ENCODE peak calls at places on chromosome 16, in five cellular contexts. P is body of pancreas; J is heart right ventricle; C is astrocyte of the spinal cord; R is CD8-positive, alpha-beta T cell. K is an unnamed sample.

GRCh38 chr16:3080024-3080423 is 14.6 kb downstream of the IL32 start:
- DNase-seq in P (no peak), J (no peak), C (no peak), R (no peak), K (no peak)

GRCh38 chr16:50210266-50211038 is 55.9 kb upstream of the ADCY7 start:
- DNase-seq in P (peak), J (peak), C (peak), R (peak), K (peak)

GRCh38 chr16:51143166-51143565 is 7.9 kb downstream of the SALL1 start:
- DNase-seq in R (no peak), C (peak), J (no peak), P (no peak), K (no peak)

GRCh38 chr16:82192665-82193064 is 22.6 kb upstream of the MPHOSPH6 start:
- DNase-seq in R (no peak), C (peak), P (no peak), J (no peak), K (peak)

GRCh38 chr16:31331141-31331764 is 23.7 kb upstream of the ITGAX start:
- DNase-seq in C (no peak), P (no peak), J (no peak), R (peak), K (no peak)

GRCh38 chr16:73364413-73364812 is 316.5 kb upstream of the ZFHX3 start:
- DNase-seq in R (no peak), P (no peak), C (no peak), J (no peak), K (no peak)

GRCh38 chr16:86100205-86101134 is 201.5 kb downstream of the IRF8 start:
- DNase-seq in J (no peak), P (no peak), C (no peak), R (no peak), K (no peak)

GRCh38 chr16:27222499-27223225 is 19.3 kb downstream of the KDM8 start:
- DNase-seq in R (no peak), J (peak), C (peak), P (no peak), K (peak)

GRCh38 chr16:75092777-75093176 is 23.8 kb downstream of the LDHD start:
- DNase-seq in J (no peak), C (no peak), P (no peak), R (no peak), K (no peak)

GRCh38 chr16:12786077-12786476 is 17.6 kb downstream of the CPPED1 start:
- DNase-seq in C (no peak), P (no peak), J (no peak), R (no peak), K (no peak)

GRCh38 chr16:3012828-3013420 is at the start of gene CLDN9:
- DNase-seq in C (no peak), R (no peak), P (peak), J (no peak), K (no peak)

GRCh38 chr16:76345093-76345735 is 68.0 kb downstream of the CNTNAP4 start:
- DNase-seq in C (peak), R (no peak), P (no peak), J (no peak), K (no peak)

GRCh38 chr16:24007934-24008333 is 172.2 kb downstream of the PRKCB start:
- DNase-seq in C (no peak), J (no peak), P (no peak), R (no peak), K (no peak)
- TF ChIP-seq CTCF in C (no peak), J (no peak), P (no peak), R (no peak), K (no peak)

GRCh38 chr16:4936991-4937781 is at the start of gene PPL:
- DNase-seq in P (peak), J (peak), C (no peak), R (no peak), K (no peak)

GRCh38 chr16:4934591-4934990 is 2.4 kb downstream of the PPL start:
- DNase-seq in C (no peak), J (no peak), R (no peak), P (no peak), K (no peak)

GRCh38 chr16:4937782-4938682 is 1.1 kb upstream of the PPL start:
- DNase-seq in R (no peak), J (no peak), P (no peak), C (no peak), K (no peak)

GRCh38 chr16:4935231-4935855 is 1.6 kb downstream of the PPL start:
- DNase-seq in C (no peak), J (peak), R (no peak), P (peak), K (peak)

DNA sequence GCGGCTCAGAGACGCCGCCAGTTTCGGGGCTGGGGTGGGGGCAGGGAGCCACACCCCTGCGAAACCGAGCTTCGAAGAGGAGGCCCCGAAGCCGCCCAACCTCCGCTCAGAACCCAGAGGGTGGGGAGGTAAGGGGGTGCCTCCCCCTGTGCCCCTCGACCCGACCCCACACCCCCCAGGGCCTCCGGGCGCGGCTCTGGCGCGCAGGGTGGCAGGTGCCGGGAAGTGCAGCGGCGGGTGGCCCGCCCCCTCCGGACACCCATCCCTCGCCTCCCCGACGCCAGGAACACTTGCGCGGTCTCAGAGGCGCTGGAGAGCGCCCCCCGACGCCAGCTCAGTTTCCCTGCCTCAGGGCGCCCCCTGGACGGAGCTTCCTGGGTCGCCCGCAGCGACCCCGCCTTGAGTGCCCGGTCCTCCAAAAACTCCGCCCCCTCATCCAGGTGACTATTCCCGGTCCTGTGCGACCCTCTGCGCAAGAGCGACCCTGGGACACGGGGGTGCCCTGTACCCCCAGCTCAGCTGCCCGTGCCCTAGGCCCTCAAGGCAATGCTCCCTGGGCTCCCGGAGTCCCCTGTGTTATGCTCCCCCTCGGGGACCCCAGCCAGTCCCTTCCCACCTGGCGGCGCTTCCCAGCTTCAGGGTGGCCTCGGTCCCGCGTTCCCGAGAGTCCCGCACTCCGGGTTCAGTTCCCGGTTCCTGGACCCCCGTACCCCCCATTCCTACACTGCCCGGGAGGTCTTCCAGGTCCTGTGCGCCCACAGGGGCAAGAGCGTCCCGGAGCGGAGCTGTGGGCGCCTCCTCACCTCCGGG is 562 bp downstream of the PPL start:
- DNase-seq in R (no peak), J (peak), P (peak), C (no peak), K (no peak)
- TF ChIP-seq CTCF in R (no peak), J (peak), P (peak), C (peak), K (peak)

DNA sequence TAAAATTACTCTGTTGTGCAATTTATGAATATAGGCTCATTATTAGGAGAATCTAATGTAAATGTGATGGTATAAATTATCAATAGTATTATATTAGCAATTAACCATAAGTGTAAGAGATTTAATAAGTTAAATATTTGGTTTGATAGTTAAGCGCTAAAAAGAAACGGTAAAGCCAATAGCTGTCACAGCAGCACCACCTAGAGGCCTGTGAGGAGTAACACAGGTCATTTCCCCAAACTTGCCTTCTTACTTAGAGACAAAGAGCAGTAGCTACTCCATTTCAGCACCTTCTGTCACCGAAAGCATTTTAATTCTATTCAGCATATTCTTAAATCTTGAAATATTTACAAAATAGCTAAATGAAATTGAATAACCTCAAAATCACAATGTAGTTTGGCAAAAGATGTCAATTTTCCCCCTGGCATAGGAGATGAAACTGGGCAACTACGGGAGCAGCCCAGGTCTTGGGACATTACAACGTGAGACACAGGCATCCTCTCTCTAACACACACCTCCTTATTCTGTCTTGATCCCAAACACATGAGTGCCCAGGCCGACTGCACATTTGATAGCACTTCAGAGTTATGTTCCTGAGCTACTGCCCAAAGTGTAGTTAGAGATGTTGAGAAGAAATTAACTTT is 14.3 kb upstream of the DYNLRB2 start:
- DNase-seq in R (peak), J (no peak), C (peak), P (peak), K (peak)
- TF ChIP-seq CTCF in R (peak), J (peak), C (peak), P (peak), K (peak)

DNA sequence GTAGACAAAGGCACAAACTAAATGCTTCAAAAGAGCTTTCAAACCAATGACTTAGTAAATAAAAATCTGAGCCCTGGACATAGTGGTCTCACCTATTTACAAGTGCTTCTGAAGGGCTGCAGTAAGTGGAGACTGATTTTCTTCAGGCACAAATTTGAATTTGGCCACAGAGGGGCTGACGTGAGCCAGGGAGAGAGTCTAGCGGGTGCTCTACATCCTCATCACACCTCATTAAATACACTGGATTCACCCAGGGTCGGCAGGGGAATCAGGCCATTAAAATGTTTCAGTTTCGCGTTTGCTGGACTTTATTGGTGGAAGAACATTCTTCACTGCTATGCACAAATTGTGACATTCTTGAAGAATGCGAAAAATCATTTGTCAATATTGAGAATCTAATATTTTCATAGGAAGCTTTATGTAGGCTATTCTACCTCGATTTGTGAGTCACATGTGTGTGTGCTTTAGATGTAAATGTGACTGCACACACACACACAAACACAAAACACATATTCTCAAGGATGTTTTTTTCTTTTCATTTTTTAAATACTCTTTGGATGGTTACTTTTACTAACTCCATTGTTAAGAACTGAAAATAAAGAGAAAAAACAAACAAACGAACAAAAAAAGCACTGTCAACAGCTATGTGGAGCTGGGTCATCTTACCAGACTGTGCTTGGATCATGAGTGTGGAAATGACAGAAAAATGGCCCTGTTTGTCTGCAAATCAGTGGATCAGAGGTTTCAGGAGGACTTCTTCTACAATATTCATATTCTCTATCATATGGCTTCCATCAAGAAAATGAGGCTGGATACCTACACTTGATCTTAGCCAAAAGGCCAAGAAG is 58.9 kb downstream of the CDH11 start:
- DNase-seq in J (no peak), C (no peak), R (no peak), P (no peak), K (peak)
- TF ChIP-seq CTCF in J (no peak), C (no peak), R (no peak), P (no peak), K (peak)

GRCh38 chr16:54846761-54847160 is 83.9 kb upstream of the IRX5 start:
- DNase-seq in J (no peak), P (no peak), R (no peak), C (no peak), K (no peak)
- TF ChIP-seq CTCF in J (no peak), P (no peak), R (no peak), C (no peak), K (no peak)

GRCh38 chr16:4696172-4696904 is 3.0 kb downstream of the NUDT16L1 start:
- DNase-seq in R (no peak), C (no peak), P (no peak), J (peak), K (no peak)

GRCh38 chr16:4693296-4693955 is at the start of gene NUDT16L1:
- DNase-seq in R (peak), J (peak), P (peak), C (peak), K (peak)

GRCh38 chr16:4693956-4694663 is 748 bp downstream of the NUDT16L1 start:
- DNase-seq in R (peak), J (peak), P (peak), C (peak), K (peak)

GRCh38 chr16:4695473-4696171 is 2.3 kb downstream of the NUDT16L1 start:
- DNase-seq in P (no peak), J (no peak), C (no peak), R (no peak), K (no peak)

GRCh38 chr16:4694664-4695451 is 1.5 kb downstream of the NUDT16L1 start:
- DNase-seq in J (peak), C (no peak), R (no peak), P (no peak), K (peak)
- TF ChIP-seq CTCF in J (no peak), C (peak), R (no peak), P (no peak), K (peak)